ENCODE peak calls at places on chromosome 11, in eight cellular contexts. D is mammary epithelial cell, S is body of pancreas, X is K562, Z is lower lobe of right lung, C is sigmoid colon, O is cardiac muscle cell, Y is psoas muscle. J is an unnamed sample. For H3K9me3, the result is how much of the 10 kb centered on the place peaks cover.

GRCh38 chr11:1112351-1113191 is 37.9 kb downstream of the MUC2 start:
- DNase-seq in D (no peak), S (peak), X (peak), Z (peak), C (peak), O (no peak), Y (peak), J (no peak)

GRCh38 chr11:32594272-32594671 is 10.6 kb downstream of the EIF3M start:
- DNase-seq in D (no peak), S (no peak), X (no peak), Z (no peak), C (no peak), O (no peak), Y (no peak), J (no peak)

GRCh38 chr11:19546325-19546724 is 166.3 kb upstream of the NAV2 start:
- DNase-seq in D (no peak), S (no peak), X (no peak), Z (no peak), C (no peak), O (no peak), Y (no peak), J (no peak)

GRCh38 chr11:97739892-97740782 is 1280.6 kb upstream of the CNTN5 start:
- DNase-seq in D (no peak), S (no peak), X (no peak), Z (no peak), C (no peak), O (no peak), Y (no peak), J (peak)

GRCh38 chr11:34929794-34930763 is 13.7 kb downstream of the PDHX start:
- DNase-seq in D (no peak), S (peak), X (no peak), Z (no peak), C (no peak), O (no peak), Y (no peak), J (no peak)

GRCh38 chr11:128619540-128620305 is 32.4 kb upstream of the ETS1 start:
- DNase-seq in D (no peak), S (no peak), X (no peak), Z (no peak), C (no peak), O (no peak), Y (no peak), J (no peak)

GRCh38 chr11:69658606-69659450 is 16.3 kb downstream of the LTO1 start:
- DNase-seq in D (no peak), S (no peak), X (no peak), Z (peak), C (no peak), O (no peak), Y (peak), J (no peak)

GRCh38 chr11:75264971-75265370 is 24.4 kb downstream of the TPBGL start:
- DNase-seq in D (no peak), S (no peak), X (no peak), Z (peak), C (peak), O (no peak), Y (peak), J (no peak)

GRCh38 chr11:1152316-1153104 is 5.2 kb upstream of the MUC5AC start:
- DNase-seq in D (peak), S (no peak), X (peak), Z (no peak), C (no peak), O (no peak), Y (no peak), J (peak)

GRCh38 chr11:2775626-2776350 is 76.0 kb upstream of the KCNQ1OT1 start:
- DNase-seq in D (no peak), S (no peak), X (no peak), Z (peak), C (peak), O (no peak), Y (peak), J (no peak)

GRCh38 chr11:68267881-68268240 is 3.9 kb downstream of the C11orf24 start:
- DNase-seq in D (no peak), S (no peak), X (no peak), Z (no peak), C (no peak), O (no peak), Y (no peak), J (no peak)

GRCh38 chr11:118921121-118921928 is 4.4 kb downstream of the BCL9L start:
- DNase-seq in D (peak), S (peak), X (no peak), Z (peak), C (peak), O (no peak), Y (peak), J (peak)

GRCh38 chr11:65133724-65134123 is 595 bp downstream of the SYVN1 start:
- DNase-seq in D (no peak), S (peak), X (no peak), Z (no peak), C (peak), O (no peak), Y (peak), J (no peak)

GRCh38 chr11:68872216-68873003 is 30.7 kb upstream of the CPT1A start:
- DNase-seq in D (no peak), S (no peak), X (no peak), Z (no peak), C (no peak), O (peak), Y (no peak), J (peak)

GRCh38 chr11:16669799-16670415 is 68.5 kb upstream of the C11orf58 start:
- DNase-seq in D (peak), S (no peak), X (no peak), Z (no peak), C (no peak), O (no peak), Y (no peak), J (peak)

GRCh38 chr11:124748481-124749338 is 3.3 kb downstream of the VSIG2 start:
- DNase-seq in D (no peak), S (no peak), X (no peak), Z (no peak), C (no peak), O (no peak), Y (no peak), J (no peak)

GRCh38 chr11:119804698-119805097 is 75.7 kb upstream of the NECTIN1 start:
- DNase-seq in D (no peak), S (no peak), X (no peak), Z (no peak), C (no peak), O (no peak), Y (no peak), J (no peak)

GRCh38 chr11:18081551-18081950 is 24.3 kb downstream of the SAAL1 start:
- DNase-seq in D (no peak), S (no peak), X (peak), Z (no peak), C (no peak), O (no peak), Y (no peak), J (no peak)

GRCh38 chr11:110584150-110584549 is 128.1 kb downstream of the ARHGAP20 start:
- DNase-seq in D (no peak), S (no peak), X (no peak), Z (no peak), C (no peak), O (no peak), Y (no peak), J (no peak)

GRCh38 chr11:24386551-24387404 is 110.1 kb upstream of the LUZP2 start:
- DNase-seq in D (peak), S (no peak), X (no peak), Z (no peak), C (no peak), O (peak), Y (no peak), J (peak)

GRCh38 chr11:77101043-77101537 is 1.6 kb upstream of the OMP start:
- DNase-seq in D (peak), S (no peak), X (peak), Z (peak), C (no peak), O (peak), Y (peak), J (no peak)

GRCh38 chr11:15509082-15509481 is 394.4 kb downstream of the INSC start:
- DNase-seq in D (no peak), S (no peak), X (no peak), Z (no peak), C (no peak), O (no peak), Y (no peak), J (no peak)

GRCh38 chr11:65563606-65564005 is 5.4 kb upstream of the LTBP3 start:
- DNase-seq in D (no peak), S (no peak), X (no peak), Z (no peak), C (no peak), O (no peak), Y (no peak), J (no peak)

GRCh38 chr11:2929511-2929879 is 275 bp upstream of the PHLDA2 start:
- DNase-seq in D (peak), S (peak), X (peak), Z (peak), C (peak), O (no peak), Y (peak), J (peak)

GRCh38 chr11:47355283-47356128 is 3.0 kb upstream of the MYBPC3 start:
- DNase-seq in D (peak), S (peak), X (peak), Z (peak), C (peak), O (peak), Y (peak), J (peak)

GRCh38 chr11:107018902-107019493 is 722 bp upstream of the GUCY1A2 start:
- DNase-seq in D (peak), S (peak), X (peak), Z (peak), C (peak), O (peak), Y (peak), J (peak)

GRCh38 chr11:44730775-44731174 is 4.0 kb downstream of the TSPAN18 start:
- DNase-seq in D (no peak), S (no peak), X (no peak), Z (no peak), C (no peak), O (no peak), Y (no peak), J (no peak)

GRCh38 chr11:24515632-24516031 is 18.8 kb downstream of the LUZP2 start:
- DNase-seq in D (no peak), S (no peak), X (no peak), Z (no peak), C (no peak), O (no peak), Y (no peak), J (no peak)

GRCh38 chr11:104705475-104706195 is 192.6 kb downstream of the CASP12 start:
- DNase-seq in D (peak), S (peak), X (no peak), Z (peak), C (no peak), O (no peak), Y (no peak), J (peak)

GRCh38 chr11:44755553-44756505 is 29.1 kb downstream of the TSPAN18 start:
- DNase-seq in D (no peak), S (no peak), X (no peak), Z (no peak), C (peak), O (no peak), Y (no peak), J (no peak)

GRCh38 chr11:127919206-127920000 is 668.0 kb downstream of the ETS1 start:
- DNase-seq in D (peak), S (no peak), X (no peak), Z (no peak), C (no peak), O (no peak), Y (no peak), J (peak)

GRCh38 chr11:96426356-96427103 is 36.7 kb downstream of the JRKL start:
- DNase-seq in D (peak), S (peak), X (peak), Z (no peak), C (no peak), O (peak), Y (no peak), J (peak)

GRCh38 chr11:62508336-62509058 is 38.1 kb downstream of the AHNAK start:
- DNase-seq in D (peak), S (peak), X (peak), Z (peak), C (peak), O (peak), Y (peak), J (peak)

GRCh38 chr11:7490054-7490453 is 4.7 kb downstream of the OLFML1 start:
- DNase-seq in D (peak), S (no peak), X (no peak), Z (no peak), C (no peak), O (no peak), Y (no peak), J (peak)

GRCh38 chr11:132084433-132084832 is 714.0 kb downstream of the NTM start:
- DNase-seq in D (no peak), S (no peak), X (no peak), Z (no peak), C (no peak), O (no peak), Y (no peak), J (no peak)
- H3K9me3 ChIP-seq in D (under half), S (under half), X (under half), Z (under half), C (under half), O (under half), Y (under half), J (under half)

GRCh38 chr11:125943661-125944349 is 2.0 kb upstream of the VSIG10L2 start:
- DNase-seq in D (no peak), S (no peak), X (no peak), Z (no peak), C (no peak), O (no peak), Y (no peak), J (no peak)
- H3K9me3 ChIP-seq in D (under half), S (under half), X (under half), Z (under half), C (under half), O (under half), Y (under half), J (under half)

GRCh38 chr11:91959411-91959810 is 265.2 kb upstream of the FAT3 start:
- DNase-seq in D (no peak), S (no peak), X (no peak), Z (no peak), C (no peak), O (no peak), Y (no peak), J (no peak)
- H3K9me3 ChIP-seq in D (under half), S (under half), X (under half), Z (under half), C (under half), O (under half), Y (under half), J (under half)

DNA sequence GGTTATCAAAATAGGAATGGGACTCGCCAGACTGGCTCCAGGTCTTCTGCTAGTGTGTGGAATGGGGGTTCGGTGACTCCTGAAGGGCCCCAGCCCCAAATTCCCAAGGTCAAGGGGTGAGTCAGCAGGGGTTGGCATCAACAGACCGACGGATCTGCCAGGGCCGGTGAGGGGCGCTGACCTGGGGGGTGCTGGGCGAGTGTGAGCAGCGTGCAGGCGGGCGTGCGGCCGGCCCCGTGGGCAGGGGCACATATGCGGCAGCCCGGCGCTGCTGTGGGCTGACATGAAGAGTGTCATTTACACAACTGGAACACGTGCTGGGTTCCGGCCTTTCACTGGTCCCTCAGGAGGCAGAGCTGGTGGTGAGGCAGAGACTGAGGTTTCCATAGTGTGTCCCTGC is 48.0 kb downstream of the FLRT1 start:
- DNase-seq in D (no peak), S (peak), X (no peak), Z (no peak), C (no peak), O (no peak), Y (no peak), J (no peak)
- H3K9me3 ChIP-seq in D (under half), S (under half), X (under half), Z (under half), C (under half), O (under half), Y (under half), J (under half)

GRCh38 chr11:50182486-50182885 is 149.8 kb downstream of the OR4C45 start:
- DNase-seq in D (no peak), S (no peak), X (no peak), Z (no peak), C (no peak), O (no peak), Y (no peak), J (no peak)
- H3K9me3 ChIP-seq in D (under half), S (under half), X (under half), Z (under half), C (under half), O (under half), Y (under half), J (under half)

GRCh38 chr11:70705930-70706329 is 307.6 kb downstream of the CTTN start:
- DNase-seq in D (no peak), S (no peak), X (no peak), Z (no peak), C (no peak), O (no peak), Y (peak), J (no peak)
- H3K9me3 ChIP-seq in D (under half), S (under half), X (under half), Z (under half), C (under half), O (under half), Y (under half), J (under half)

J was measured in astrocyte.